ENCODE peak calls at places on chromosomes 7 and 10, in seven cellular contexts. One of them, this sample, is unnamed.

GRCh38 chr10:80599424-80599847 is 61.7 kb downstream of the SH2D4B start:
- DNase-seq in HFFc6: peak
- DNase-seq in nephron progenitor cell: peak
- DNase-seq in T-cell: no peak
- DNase-seq in CD8-positive, alpha-beta memory T cell: peak
- DNase-seq in AG04450: no peak
- DNase-seq in lower lobe of right lung: peak
- DNase-seq in this sample: no peak

GRCh38 chr7:110922906-110923305 is 168.0 kb upstream of the LRRN3 start:
- DNase-seq in HFFc6: peak
- DNase-seq in CD8-positive, alpha-beta memory T cell: no peak
- DNase-seq in nephron progenitor cell: no peak
- DNase-seq in T-cell: no peak
- DNase-seq in lower lobe of right lung: no peak
- DNase-seq in AG04450: no peak
- DNase-seq in this sample: peak

GRCh38 chr10:91797077-91797690 is 1.0 kb upstream of the TNKS2 start:
- DNase-seq in nephron progenitor cell: no peak
- DNase-seq in AG04450: no peak
- DNase-seq in T-cell: no peak
- DNase-seq in CD8-positive, alpha-beta memory T cell: no peak
- DNase-seq in lower lobe of right lung: no peak
- DNase-seq in HFFc6: no peak
- DNase-seq in this sample: no peak

GRCh38 chr7:1852781-1853618 is 182.9 kb downstream of the ELFN1 start:
- DNase-seq in nephron progenitor cell: peak
- DNase-seq in AG04450: no peak
- DNase-seq in CD8-positive, alpha-beta memory T cell: no peak
- DNase-seq in lower lobe of right lung: peak
- DNase-seq in HFFc6: no peak
- DNase-seq in T-cell: no peak
- DNase-seq in this sample: no peak

GRCh38 chr7:156975620-156976019 is 26.1 kb downstream of the NOM1 start:
- DNase-seq in nephron progenitor cell: no peak
- DNase-seq in HFFc6: no peak
- DNase-seq in T-cell: no peak
- DNase-seq in AG04450: no peak
- DNase-seq in CD8-positive, alpha-beta memory T cell: no peak
- DNase-seq in lower lobe of right lung: no peak
- DNase-seq in this sample: no peak

GRCh38 chr7:7265057-7265456 is 82.7 kb downstream of the C1GALT1 start:
- DNase-seq in nephron progenitor cell: no peak
- DNase-seq in CD8-positive, alpha-beta memory T cell: no peak
- DNase-seq in lower lobe of right lung: no peak
- DNase-seq in HFFc6: no peak
- DNase-seq in T-cell: no peak
- DNase-seq in AG04450: no peak
- DNase-seq in this sample: no peak

GRCh38 chr7:94392391-94392782 is 2.3 kb upstream of the COL1A2 start:
- DNase-seq in HFFc6: no peak
- DNase-seq in lower lobe of right lung: no peak
- DNase-seq in AG04450: no peak
- DNase-seq in CD8-positive, alpha-beta memory T cell: no peak
- DNase-seq in nephron progenitor cell: no peak
- DNase-seq in T-cell: no peak
- DNase-seq in this sample: no peak

GRCh38 chr7:142629588-142630260 is 119.5 kb upstream of the PRSS1 start:
- DNase-seq in T-cell: no peak
- DNase-seq in lower lobe of right lung: no peak
- DNase-seq in AG04450: no peak
- DNase-seq in nephron progenitor cell: no peak
- DNase-seq in CD8-positive, alpha-beta memory T cell: no peak
- DNase-seq in HFFc6: peak
- DNase-seq in this sample: peak

GRCh38 chr10:19531324-19531723 is 284.9 kb upstream of the PLXDC2 start:
- DNase-seq in AG04450: no peak
- DNase-seq in HFFc6: no peak
- DNase-seq in lower lobe of right lung: no peak
- DNase-seq in CD8-positive, alpha-beta memory T cell: no peak
- DNase-seq in nephron progenitor cell: no peak
- DNase-seq in T-cell: no peak
- DNase-seq in this sample: no peak

GRCh38 chr10:125606406-125606805 is 76.6 kb downstream of the TEX36 start:
- DNase-seq in lower lobe of right lung: no peak
- DNase-seq in T-cell: no peak
- DNase-seq in HFFc6: no peak
- DNase-seq in nephron progenitor cell: no peak
- DNase-seq in CD8-positive, alpha-beta memory T cell: no peak
- DNase-seq in AG04450: no peak
- DNase-seq in this sample: no peak

GRCh38 chr10:111004016-111004415 is 72.8 kb upstream of the ADRA2A start:
- DNase-seq in AG04450: no peak
- DNase-seq in CD8-positive, alpha-beta memory T cell: no peak
- DNase-seq in lower lobe of right lung: no peak
- DNase-seq in nephron progenitor cell: no peak
- DNase-seq in HFFc6: no peak
- DNase-seq in T-cell: no peak
- DNase-seq in this sample: no peak

GRCh38 chr7:150340024-150340749 is 1.2 kb downstream of the RARRES2 start:
- DNase-seq in T-cell: no peak
- DNase-seq in lower lobe of right lung: peak
- DNase-seq in AG04450: peak
- DNase-seq in CD8-positive, alpha-beta memory T cell: no peak
- DNase-seq in nephron progenitor cell: peak
- DNase-seq in HFFc6: no peak
- DNase-seq in this sample: no peak

GRCh38 chr7:152865461-152865860 is 105.9 kb downstream of the ACTR3B start:
- DNase-seq in lower lobe of right lung: no peak
- DNase-seq in nephron progenitor cell: no peak
- DNase-seq in CD8-positive, alpha-beta memory T cell: no peak
- DNase-seq in T-cell: no peak
- DNase-seq in AG04450: no peak
- DNase-seq in HFFc6: no peak
- DNase-seq in this sample: no peak

GRCh38 chr10:109887272-109887671 is 36.0 kb downstream of the XPNPEP1 start:
- DNase-seq in nephron progenitor cell: no peak
- DNase-seq in CD8-positive, alpha-beta memory T cell: no peak
- DNase-seq in lower lobe of right lung: no peak
- DNase-seq in AG04450: no peak
- DNase-seq in T-cell: no peak
- DNase-seq in HFFc6: no peak
- DNase-seq in this sample: no peak

GRCh38 chr7:17275749-17276671 is 22.4 kb upstream of the AHR start:
- DNase-seq in nephron progenitor cell: no peak
- DNase-seq in HFFc6: peak
- DNase-seq in T-cell: no peak
- DNase-seq in lower lobe of right lung: no peak
- DNase-seq in CD8-positive, alpha-beta memory T cell: no peak
- DNase-seq in AG04450: peak
- DNase-seq in this sample: no peak

GRCh38 chr7:1255817-1256340 is 23.2 kb downstream of the UNCX start:
- DNase-seq in CD8-positive, alpha-beta memory T cell: no peak
- DNase-seq in HFFc6: no peak
- DNase-seq in nephron progenitor cell: no peak
- DNase-seq in AG04450: no peak
- DNase-seq in lower lobe of right lung: peak
- DNase-seq in T-cell: no peak
- DNase-seq in this sample: no peak

GRCh38 chr7:120856621-120857352 is 1.2 kb downstream of the TSPAN12 start:
- DNase-seq in lower lobe of right lung: peak
- DNase-seq in AG04450: no peak
- DNase-seq in nephron progenitor cell: peak
- DNase-seq in HFFc6: peak
- DNase-seq in CD8-positive, alpha-beta memory T cell: no peak
- DNase-seq in T-cell: no peak
- DNase-seq in this sample: no peak

GRCh38 chr10:18533921-18534320 is 117.5 kb downstream of the NSUN6 start:
- DNase-seq in HFFc6: no peak
- DNase-seq in nephron progenitor cell: no peak
- DNase-seq in lower lobe of right lung: no peak
- DNase-seq in AG04450: no peak
- DNase-seq in CD8-positive, alpha-beta memory T cell: no peak
- DNase-seq in T-cell: no peak
- DNase-seq in this sample: no peak

GRCh38 chr7:80481196-80481884 is 30.5 kb downstream of the GNAT3 start:
- DNase-seq in nephron progenitor cell: no peak
- DNase-seq in HFFc6: peak
- DNase-seq in lower lobe of right lung: no peak
- DNase-seq in AG04450: no peak
- DNase-seq in CD8-positive, alpha-beta memory T cell: no peak
- DNase-seq in T-cell: no peak
- DNase-seq in this sample: no peak

GRCh38 chr7:82416402-82416801 is 27.2 kb downstream of the CACNA2D1 start:
- DNase-seq in lower lobe of right lung: no peak
- DNase-seq in AG04450: no peak
- DNase-seq in HFFc6: no peak
- DNase-seq in CD8-positive, alpha-beta memory T cell: no peak
- DNase-seq in T-cell: no peak
- DNase-seq in nephron progenitor cell: no peak
- DNase-seq in this sample: no peak

GRCh38 chr10:62810131-62810530 is 5.6 kb downstream of the ADO start:
- DNase-seq in AG04450: no peak
- DNase-seq in lower lobe of right lung: no peak
- DNase-seq in HFFc6: no peak
- DNase-seq in nephron progenitor cell: no peak
- DNase-seq in CD8-positive, alpha-beta memory T cell: no peak
- DNase-seq in T-cell: no peak
- DNase-seq in this sample: no peak

GRCh38 chr7:20402297-20403230 is 71.9 kb downstream of the ITGB8 start:
- DNase-seq in CD8-positive, alpha-beta memory T cell: no peak
- DNase-seq in lower lobe of right lung: no peak
- DNase-seq in T-cell: no peak
- DNase-seq in HFFc6: no peak
- DNase-seq in nephron progenitor cell: no peak
- DNase-seq in AG04450: no peak
- DNase-seq in this sample: no peak

GRCh38 chr7:16753102-16753931 is at the start of gene TSPAN13:
- DNase-seq in nephron progenitor cell: peak
- DNase-seq in CD8-positive, alpha-beta memory T cell: peak
- DNase-seq in AG04450: no peak
- DNase-seq in HFFc6: peak
- DNase-seq in lower lobe of right lung: peak
- DNase-seq in T-cell: peak
- DNase-seq in this sample: no peak

GRCh38 chr10:49321021-49321420 is 22.1 kb downstream of the C10orf71 start:
- DNase-seq in HFFc6: no peak
- DNase-seq in nephron progenitor cell: no peak
- DNase-seq in T-cell: no peak
- DNase-seq in CD8-positive, alpha-beta memory T cell: no peak
- DNase-seq in lower lobe of right lung: no peak
- DNase-seq in AG04450: no peak
- DNase-seq in this sample: no peak

GRCh38 chr7:76185187-76185915 is 16.3 kb upstream of the SRRM3 start:
- DNase-seq in nephron progenitor cell: no peak
- DNase-seq in T-cell: no peak
- DNase-seq in AG04450: no peak
- DNase-seq in lower lobe of right lung: no peak
- DNase-seq in CD8-positive, alpha-beta memory T cell: no peak
- DNase-seq in HFFc6: no peak
- DNase-seq in this sample: no peak

GRCh38 chr7:19400771-19401254 is 255.6 kb upstream of the FERD3L start:
- DNase-seq in CD8-positive, alpha-beta memory T cell: no peak
- DNase-seq in HFFc6: no peak
- DNase-seq in T-cell: no peak
- DNase-seq in nephron progenitor cell: no peak
- DNase-seq in AG04450: no peak
- DNase-seq in lower lobe of right lung: no peak
- DNase-seq in this sample: no peak

GRCh38 chr7:151689196-151689971 is 169.7 kb upstream of the RHEB start:
- DNase-seq in lower lobe of right lung: peak
- DNase-seq in T-cell: no peak
- DNase-seq in HFFc6: no peak
- DNase-seq in CD8-positive, alpha-beta memory T cell: no peak
- DNase-seq in AG04450: no peak
- DNase-seq in nephron progenitor cell: no peak
- DNase-seq in this sample: no peak

GRCh38 chr10:93821051-93821772 is 63.5 kb downstream of the LGI1 start:
- DNase-seq in HFFc6: peak
- DNase-seq in CD8-positive, alpha-beta memory T cell: no peak
- DNase-seq in T-cell: no peak
- DNase-seq in AG04450: no peak
- DNase-seq in lower lobe of right lung: no peak
- DNase-seq in nephron progenitor cell: no peak
- DNase-seq in this sample: no peak

GRCh38 chr10:43220971-43221418 is 45.9 kb downstream of the RASGEF1A start:
- DNase-seq in HFFc6: no peak
- DNase-seq in CD8-positive, alpha-beta memory T cell: no peak
- DNase-seq in nephron progenitor cell: no peak
- DNase-seq in lower lobe of right lung: peak
- DNase-seq in AG04450: no peak
- DNase-seq in T-cell: no peak
- DNase-seq in this sample: no peak

GRCh38 chr10:99360935-99361334 is 31.8 kb downstream of the CNNM1 start:
- DNase-seq in HFFc6: no peak
- DNase-seq in CD8-positive, alpha-beta memory T cell: no peak
- DNase-seq in lower lobe of right lung: no peak
- DNase-seq in nephron progenitor cell: no peak
- DNase-seq in AG04450: no peak
- DNase-seq in T-cell: no peak
- DNase-seq in this sample: no peak

GRCh38 chr7:70777251-70777650 is 354.7 kb upstream of the GALNT17 start:
- DNase-seq in T-cell: no peak
- DNase-seq in AG04450: no peak
- DNase-seq in lower lobe of right lung: no peak
- DNase-seq in HFFc6: no peak
- DNase-seq in nephron progenitor cell: no peak
- DNase-seq in CD8-positive, alpha-beta memory T cell: no peak
- DNase-seq in this sample: no peak